ENCODE peak calls at places on chromosomes 12 and 14, in seven cellular contexts. One of them, this sample, is unnamed. For H3K4me1, the result is how much of the 10 kb centered on the place peaks cover.

GRCh38 chr12:109740694-109741245 is 27.1 kb downstream of the FAM222A start:
- DNase-seq in uterus: peak
- DNase-seq in cardiac muscle cell: no peak
- DNase-seq in Peyer's patch: peak
- DNase-seq in fibroblast of lung: no peak
- DNase-seq in adrenal gland: peak
- DNase-seq in effector memory CD4-positive, alpha-beta T cell: no peak
- DNase-seq in this sample: no peak

GRCh38 chr14:90629471-90629870 is 186.8 kb downstream of the TTC7B start:
- DNase-seq in uterus: no peak
- DNase-seq in cardiac muscle cell: no peak
- DNase-seq in Peyer's patch: no peak
- DNase-seq in fibroblast of lung: no peak
- DNase-seq in adrenal gland: no peak
- DNase-seq in effector memory CD4-positive, alpha-beta T cell: no peak
- DNase-seq in this sample: no peak

GRCh38 chr12:104535383-104535782 is 78.6 kb downstream of the CHST11 start:
- DNase-seq in uterus: no peak
- DNase-seq in cardiac muscle cell: no peak
- DNase-seq in Peyer's patch: no peak
- DNase-seq in fibroblast of lung: no peak
- DNase-seq in adrenal gland: no peak
- DNase-seq in effector memory CD4-positive, alpha-beta T cell: no peak
- DNase-seq in this sample: no peak

GRCh38 chr14:37695836-37696235 is 100.4 kb downstream of the TTC6 start:
- DNase-seq in uterus: no peak
- DNase-seq in cardiac muscle cell: no peak
- DNase-seq in Peyer's patch: no peak
- DNase-seq in fibroblast of lung: no peak
- DNase-seq in adrenal gland: no peak
- DNase-seq in effector memory CD4-positive, alpha-beta T cell: no peak
- DNase-seq in this sample: no peak

GRCh38 chr12:120015313-120015712 is 26.3 kb downstream of the BICDL1 start:
- DNase-seq in uterus: no peak
- DNase-seq in cardiac muscle cell: no peak
- DNase-seq in Peyer's patch: no peak
- DNase-seq in fibroblast of lung: no peak
- DNase-seq in adrenal gland: no peak
- DNase-seq in effector memory CD4-positive, alpha-beta T cell: peak
- DNase-seq in this sample: peak

GRCh38 chr12:121637231-121637914 is 11.0 kb downstream of the ORAI1 start:
- DNase-seq in uterus: no peak
- DNase-seq in cardiac muscle cell: no peak
- DNase-seq in Peyer's patch: no peak
- DNase-seq in fibroblast of lung: no peak
- DNase-seq in adrenal gland: no peak
- DNase-seq in effector memory CD4-positive, alpha-beta T cell: no peak
- DNase-seq in this sample: peak

GRCh38 chr12:124549629-124550028 is 17.8 kb downstream of the NCOR2 start:
- DNase-seq in uterus: no peak
- DNase-seq in cardiac muscle cell: no peak
- DNase-seq in Peyer's patch: no peak
- DNase-seq in fibroblast of lung: no peak
- DNase-seq in adrenal gland: no peak
- DNase-seq in effector memory CD4-positive, alpha-beta T cell: no peak
- DNase-seq in this sample: no peak

GRCh38 chr12:95802482-95803264 is 12.1 kb upstream of the NTN4 start:
- DNase-seq in uterus: no peak
- DNase-seq in cardiac muscle cell: peak
- DNase-seq in Peyer's patch: no peak
- DNase-seq in fibroblast of lung: peak
- DNase-seq in adrenal gland: no peak
- DNase-seq in effector memory CD4-positive, alpha-beta T cell: no peak
- DNase-seq in this sample: no peak

GRCh38 chr14:76908834-76909233 is 82.6 kb downstream of the LRRC74A start:
- DNase-seq in uterus: no peak
- DNase-seq in cardiac muscle cell: no peak
- DNase-seq in Peyer's patch: no peak
- DNase-seq in fibroblast of lung: no peak
- DNase-seq in adrenal gland: no peak
- DNase-seq in effector memory CD4-positive, alpha-beta T cell: peak
- DNase-seq in this sample: peak

GRCh38 chr14:50726372-50727107 is 58.4 kb upstream of the SAV1 start:
- DNase-seq in uterus: no peak
- DNase-seq in cardiac muscle cell: peak
- DNase-seq in Peyer's patch: no peak
- DNase-seq in fibroblast of lung: peak
- DNase-seq in adrenal gland: no peak
- DNase-seq in effector memory CD4-positive, alpha-beta T cell: no peak
- DNase-seq in this sample: peak

GRCh38 chr14:79436325-79436724 is 775.0 kb downstream of the DIO2 start:
- DNase-seq in uterus: no peak
- DNase-seq in cardiac muscle cell: no peak
- DNase-seq in Peyer's patch: no peak
- DNase-seq in fibroblast of lung: no peak
- DNase-seq in adrenal gland: no peak
- DNase-seq in effector memory CD4-positive, alpha-beta T cell: no peak
- DNase-seq in this sample: no peak

GRCh38 chr12:86712425-86712843 is 456.2 kb upstream of the MGAT4C start:
- DNase-seq in uterus: no peak
- DNase-seq in cardiac muscle cell: peak
- DNase-seq in Peyer's patch: no peak
- DNase-seq in fibroblast of lung: peak
- DNase-seq in adrenal gland: no peak
- DNase-seq in effector memory CD4-positive, alpha-beta T cell: no peak
- DNase-seq in this sample: no peak

GRCh38 chr12:25701290-25701689 is 148.2 kb upstream of the LMNTD1 start:
- DNase-seq in uterus: no peak
- DNase-seq in cardiac muscle cell: peak
- DNase-seq in Peyer's patch: no peak
- DNase-seq in fibroblast of lung: peak
- DNase-seq in adrenal gland: no peak
- DNase-seq in effector memory CD4-positive, alpha-beta T cell: no peak
- DNase-seq in this sample: no peak

GRCh38 chr14:58587271-58587670 is 50.5 kb upstream of the DACT1 start:
- DNase-seq in uterus: no peak
- DNase-seq in cardiac muscle cell: peak
- DNase-seq in Peyer's patch: no peak
- DNase-seq in fibroblast of lung: peak
- DNase-seq in adrenal gland: peak
- DNase-seq in effector memory CD4-positive, alpha-beta T cell: no peak
- DNase-seq in this sample: no peak

GRCh38 chr12:30754383-30754749 is 385 bp downstream of the CAPRIN2 start:
- DNase-seq in uterus: no peak
- DNase-seq in cardiac muscle cell: no peak
- DNase-seq in Peyer's patch: no peak
- DNase-seq in fibroblast of lung: no peak
- DNase-seq in adrenal gland: no peak
- DNase-seq in effector memory CD4-positive, alpha-beta T cell: no peak
- DNase-seq in this sample: no peak

GRCh38 chr14:60862283-60862682 is 118.6 kb downstream of the TRMT5 start:
- DNase-seq in uterus: peak
- DNase-seq in cardiac muscle cell: peak
- DNase-seq in Peyer's patch: no peak
- DNase-seq in fibroblast of lung: peak
- DNase-seq in adrenal gland: no peak
- DNase-seq in effector memory CD4-positive, alpha-beta T cell: no peak
- DNase-seq in this sample: no peak

GRCh38 chr14:106268013-106268727 is 741.8 kb downstream of the TMEM121 start:
- DNase-seq in uterus: no peak
- DNase-seq in cardiac muscle cell: no peak
- DNase-seq in Peyer's patch: no peak
- DNase-seq in fibroblast of lung: no peak
- DNase-seq in adrenal gland: no peak
- DNase-seq in effector memory CD4-positive, alpha-beta T cell: peak
- DNase-seq in this sample: peak

GRCh38 chr14:54570651-54571415 is 3.9 kb downstream of the SAMD4A start:
- DNase-seq in uterus: no peak
- DNase-seq in cardiac muscle cell: peak
- DNase-seq in Peyer's patch: no peak
- DNase-seq in fibroblast of lung: peak
- DNase-seq in adrenal gland: no peak
- DNase-seq in effector memory CD4-positive, alpha-beta T cell: no peak
- DNase-seq in this sample: no peak

GRCh38 chr14:54567634-54568561 is 970 bp downstream of the SAMD4A start:
- DNase-seq in uterus: peak
- DNase-seq in cardiac muscle cell: peak
- DNase-seq in Peyer's patch: peak
- DNase-seq in fibroblast of lung: peak
- DNase-seq in adrenal gland: peak
- DNase-seq in effector memory CD4-positive, alpha-beta T cell: peak
- DNase-seq in this sample: peak

GRCh38 chr14:54567224-54567633 is 301 bp downstream of the SAMD4A start:
- DNase-seq in uterus: peak
- DNase-seq in cardiac muscle cell: peak
- DNase-seq in Peyer's patch: no peak
- DNase-seq in fibroblast of lung: no peak
- DNase-seq in adrenal gland: peak
- DNase-seq in effector memory CD4-positive, alpha-beta T cell: no peak
- DNase-seq in this sample: no peak

GRCh38 chr14:54570047-54570446 is 3.1 kb downstream of the SAMD4A start:
- DNase-seq in uterus: no peak
- DNase-seq in cardiac muscle cell: no peak
- DNase-seq in Peyer's patch: no peak
- DNase-seq in fibroblast of lung: no peak
- DNase-seq in adrenal gland: no peak
- DNase-seq in effector memory CD4-positive, alpha-beta T cell: no peak
- DNase-seq in this sample: no peak

DNA sequence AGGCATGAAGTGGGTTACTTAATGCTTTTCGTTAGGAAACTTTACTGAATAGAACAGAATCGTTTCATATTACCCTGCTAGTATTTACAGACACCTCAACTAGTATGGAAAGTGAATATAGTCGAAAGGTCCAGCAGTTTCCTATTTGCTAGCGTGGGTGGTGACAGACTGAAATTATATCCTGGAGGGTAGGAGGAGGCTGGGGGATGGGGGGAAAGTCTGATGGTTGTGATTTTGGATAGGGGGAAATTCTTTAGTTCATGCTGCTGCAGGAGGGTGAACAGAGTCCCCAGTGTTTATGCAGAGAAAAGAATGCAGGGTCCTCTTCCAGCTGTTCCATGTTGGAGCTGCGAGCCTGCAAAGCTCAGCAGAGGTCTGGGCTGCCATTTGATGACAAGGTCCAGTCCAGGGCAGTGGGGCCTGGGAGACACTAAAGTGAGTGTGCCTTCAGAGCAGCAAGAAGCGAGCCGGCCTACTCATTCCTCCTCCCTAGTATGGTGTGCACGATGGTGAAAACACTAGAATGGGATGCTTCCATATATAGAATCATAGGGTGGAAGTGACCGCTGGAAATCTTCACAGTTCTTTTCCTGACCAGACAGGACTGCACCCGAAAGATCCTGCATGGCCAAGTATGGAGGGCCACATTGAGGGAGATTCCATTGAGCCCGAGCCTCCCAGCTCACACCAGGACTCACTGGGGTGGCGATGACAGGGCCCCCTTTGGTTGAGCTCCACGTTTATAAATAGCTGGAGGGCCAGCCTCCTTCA is 2.1 kb downstream of the SAMD4A start:
- DNase-seq in uterus: peak
- DNase-seq in cardiac muscle cell: peak
- DNase-seq in Peyer's patch: no peak
- DNase-seq in fibroblast of lung: peak
- DNase-seq in adrenal gland: no peak
- DNase-seq in effector memory CD4-positive, alpha-beta T cell: no peak
- DNase-seq in this sample: no peak
- H3K4me1 ChIP-seq in uterus: under half
- H3K4me1 ChIP-seq in cardiac muscle cell: under half
- H3K4me1 ChIP-seq in Peyer's patch: under half
- H3K4me1 ChIP-seq in fibroblast of lung: under half
- H3K4me1 ChIP-seq in adrenal gland: under half
- H3K4me1 ChIP-seq in effector memory CD4-positive, alpha-beta T cell: under half
- H3K4me1 ChIP-seq in this sample: under half

DNA sequence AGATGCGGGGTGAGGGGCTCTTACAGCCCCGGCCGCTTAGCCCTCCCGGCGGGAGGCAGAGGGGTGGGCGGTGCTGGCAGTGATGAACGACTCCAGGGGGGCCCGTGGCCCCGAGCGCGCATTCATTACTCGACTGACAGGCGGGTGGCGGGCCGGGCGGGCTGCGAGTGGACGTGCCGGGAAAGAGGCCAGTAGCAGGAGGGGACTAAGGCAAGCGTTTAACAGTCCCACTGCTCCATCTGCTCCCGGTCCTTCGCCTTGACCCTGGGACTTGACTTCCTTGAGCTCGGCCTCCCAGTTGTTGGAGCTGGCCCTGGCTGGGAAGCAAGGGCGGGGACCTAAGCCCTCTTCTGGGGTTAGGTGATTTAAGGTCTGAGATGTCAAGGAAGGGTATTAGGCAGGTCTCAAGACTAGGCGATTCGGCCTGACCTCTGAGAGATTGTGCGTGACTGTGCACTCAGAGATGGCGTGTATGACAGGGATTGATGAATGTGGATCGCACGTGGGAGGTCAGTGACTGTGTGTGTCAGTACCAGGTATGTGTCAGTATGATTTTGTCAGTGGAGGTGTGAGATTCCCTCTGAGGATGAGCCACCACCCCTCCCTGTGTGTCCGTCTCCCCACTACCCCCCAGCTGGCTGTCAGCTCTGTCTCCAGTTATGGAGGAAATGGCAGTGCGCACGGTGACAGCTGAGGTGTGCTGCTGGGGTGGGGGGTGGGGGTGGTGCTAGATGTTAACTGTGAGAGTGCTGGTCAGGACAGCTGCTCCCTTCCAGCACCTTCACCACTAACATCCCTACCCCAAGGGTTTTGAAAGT is 3.6 kb upstream of the DNAJC22 start:
- DNase-seq in uterus: no peak
- DNase-seq in cardiac muscle cell: no peak
- DNase-seq in Peyer's patch: no peak
- DNase-seq in fibroblast of lung: no peak
- DNase-seq in adrenal gland: no peak
- DNase-seq in effector memory CD4-positive, alpha-beta T cell: no peak
- DNase-seq in this sample: no peak
- H3K4me3 ChIP-seq in uterus: peak
- H3K4me3 ChIP-seq in cardiac muscle cell: peak
- H3K4me3 ChIP-seq in Peyer's patch: peak
- H3K4me3 ChIP-seq in fibroblast of lung: peak
- H3K4me3 ChIP-seq in adrenal gland: peak
- H3K4me3 ChIP-seq in effector memory CD4-positive, alpha-beta T cell: peak
- H3K4me3 ChIP-seq in this sample: peak

DNA sequence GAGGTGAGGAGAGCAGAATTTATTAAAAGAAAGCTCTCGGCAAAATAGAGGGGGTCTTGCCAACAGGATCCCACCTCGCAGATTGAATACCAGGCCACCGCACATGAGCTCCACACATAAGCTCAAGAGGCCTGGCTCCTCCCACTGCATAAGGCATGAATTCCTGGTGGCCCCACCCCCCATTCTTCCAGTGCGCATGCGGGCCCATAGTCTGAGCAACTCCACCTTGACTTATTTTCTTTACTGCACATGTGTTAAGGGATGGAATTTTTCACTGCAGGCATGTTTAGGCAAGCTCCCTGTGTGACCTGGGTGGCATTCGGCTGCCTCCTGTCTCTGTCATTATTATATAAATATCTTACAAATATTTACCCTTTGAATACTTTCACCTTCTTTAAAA is 412.5 kb downstream of the RMST start:
- DNase-seq in uterus: no peak
- DNase-seq in cardiac muscle cell: no peak
- DNase-seq in Peyer's patch: no peak
- DNase-seq in fibroblast of lung: no peak
- DNase-seq in adrenal gland: no peak
- DNase-seq in effector memory CD4-positive, alpha-beta T cell: no peak
- DNase-seq in this sample: no peak
- H3K27ac ChIP-seq in uterus: no peak
- H3K27ac ChIP-seq in cardiac muscle cell: no peak
- H3K27ac ChIP-seq in Peyer's patch: no peak
- H3K27ac ChIP-seq in fibroblast of lung: no peak
- H3K27ac ChIP-seq in adrenal gland: no peak
- H3K27ac ChIP-seq in effector memory CD4-positive, alpha-beta T cell: no peak
- H3K27ac ChIP-seq in this sample: no peak

GRCh38 chr12:54385251-54385914 is 850 bp upstream of the ZNF385A start:
- DNase-seq in uterus: no peak
- DNase-seq in cardiac muscle cell: no peak
- DNase-seq in Peyer's patch: no peak
- DNase-seq in fibroblast of lung: no peak
- DNase-seq in adrenal gland: no peak
- DNase-seq in effector memory CD4-positive, alpha-beta T cell: no peak
- DNase-seq in this sample: no peak
- H3K4me1 ChIP-seq in uterus: under half
- H3K4me1 ChIP-seq in cardiac muscle cell: half or more
- H3K4me1 ChIP-seq in Peyer's patch: under half
- H3K4me1 ChIP-seq in fibroblast of lung: under half
- H3K4me1 ChIP-seq in adrenal gland: under half
- H3K4me1 ChIP-seq in effector memory CD4-positive, alpha-beta T cell: under half
- H3K4me1 ChIP-seq in this sample: under half